ENCODE peak calls at places on chromosomes 11 and 22, in eight cellular contexts. U is GM12878, Q is IMR-90, Y is A549, V is HepG2, T is right lobe of liver, J is body of pancreas, C is K562. E is an unnamed sample.

GRCh38 chr11:20364412-20364792 is 888 bp downstream of the HTATIP2 start:
- ATAC-seq in U (peak; percentile 23), Q (no peak), Y (peak; percentile 64), V (no peak), T (peak; percentile 14), J (peak; percentile 28), C (peak; percentile 46), E (no peak)

GRCh38 chr11:7020183-7020917 is at the start of the genes NLRP14 and ZNF214:
- ATAC-seq in U (peak; percentile 32), Q (peak; percentile 98), Y (peak; percentile 98), V (peak; percentile 99), T (peak; percentile 99), J (peak; percentile 100), C (peak; percentile 91), E (peak; percentile 96)

GRCh38 chr11:114019574-114019973 is 39.9 kb upstream of the ZBTB16 start:
- ATAC-seq in U (no peak), Q (no peak), Y (no peak), V (no peak), T (no peak), J (no peak), C (no peak), E (no peak)

GRCh38 chr11:8812438-8812837 is 98.6 kb upstream of the AKIP1 start:
- ATAC-seq in U (no peak), Q (no peak), Y (peak; percentile 8), V (no peak), T (peak; percentile 82), J (no peak), C (no peak), E (no peak)

GRCh38 chr11:65429724-65430405 is 7.3 kb downstream of the NEAT1 start:
- ATAC-seq in U (peak; percentile 7), Q (peak; percentile 1), Y (peak; percentile 28), V (peak; percentile 16), T (peak; percentile 5), J (peak; percentile 7), C (peak; percentile 1), E (peak; percentile 25)

GRCh38 chr22:31162015-31162765 is 2.2 kb downstream of the RNF185 start:
- ATAC-seq in U (no peak), Q (no peak), Y (no peak), V (no peak), T (peak; percentile 19), J (no peak), C (no peak), E (no peak)

GRCh38 chr22:35739076-35739475 is 21.4 kb downstream of the APOL5 start:
- ATAC-seq in U (no peak), Q (no peak), Y (no peak), V (no peak), T (no peak), J (no peak), C (no peak), E (no peak)

GRCh38 chr11:117019871-117020270 is 78.4 kb downstream of the SIK3 start:
- ATAC-seq in U (peak; percentile 19), Q (no peak), Y (no peak), V (no peak), T (no peak), J (no peak), C (peak; percentile 20), E (no peak)

GRCh38 chr22:28620244-28620922 is 59.3 kb downstream of the TTC28 start:
- ATAC-seq in U (no peak), Q (no peak), Y (no peak), V (no peak), T (no peak), J (peak; percentile 21), C (no peak), E (peak; percentile 46)

GRCh38 chr11:1923201-1923956 is 3.9 kb downstream of the TNNT3 start:
- ATAC-seq in U (no peak), Q (no peak), Y (no peak), V (no peak), T (no peak), J (no peak), C (no peak), E (no peak)

GRCh38 chr11:73957654-73958361 is 7.0 kb downstream of the DNAJB13 start:
- ATAC-seq in U (peak; percentile 29), Q (no peak), Y (no peak), V (no peak), T (no peak), J (no peak), C (peak; percentile 60), E (no peak)

GRCh38 chr11:69817265-69818236 is 1.7 kb downstream of the FGF3 start:
- ATAC-seq in U (no peak), Q (no peak), Y (peak; percentile 61), V (peak; percentile 22), T (peak; percentile 71), J (no peak), C (no peak), E (no peak)

GRCh38 chr11:104678408-104678807 is 219.9 kb downstream of the CASP12 start:
- ATAC-seq in U (no peak), Q (no peak), Y (no peak), V (no peak), T (no peak), J (no peak), C (no peak), E (no peak)

GRCh38 chr11:66172146-66172545 is 96.3 kb upstream of the RAB1B start:
- ATAC-seq in U (no peak), Q (peak; percentile 89), Y (peak; percentile 72), V (no peak), T (no peak), J (no peak), C (peak; percentile 44), E (no peak)

GRCh38 chr11:60725592-60725991 is 1.1 kb downstream of the MS4A18 start:
- ATAC-seq in U (no peak), Q (no peak), Y (no peak), V (no peak), T (no peak), J (no peak), C (no peak), E (no peak)

GRCh38 chr11:113389288-113389687 is 1.7 kb downstream of the ANKK1 start:
- ATAC-seq in U (no peak), Q (no peak), Y (no peak), V (no peak), T (no peak), J (no peak), C (no peak), E (no peak)

GRCh38 chr11:119167933-119168332 is 592 bp upstream of the NLRX1 start:
- ATAC-seq in U (no peak), Q (no peak), Y (peak; percentile 41), V (peak; percentile 75), T (no peak), J (no peak), C (no peak), E (no peak)
- H3K27ac ChIP-seq in U (no peak overlapping the region), Q (no peak overlapping the region), Y (peak overlapping the region; percentile 95), V (no peak overlapping the region), T (no peak overlapping the region), J (no peak overlapping the region), C (no peak overlapping the region), E (peak overlapping the region; percentile 98)

GRCh38 chr11:107653077-107653476 is 58.8 kb downstream of the SLN start:
- ATAC-seq in U (no peak), Q (no peak), Y (no peak), V (no peak), T (no peak), J (no peak), C (no peak), E (no peak)
- TF ChIP-seq POLR2A in U (no peak), Q (no peak), Y (no peak), V (no peak), T (no peak), J (no peak), C (no peak), E (no peak)

DNA sequence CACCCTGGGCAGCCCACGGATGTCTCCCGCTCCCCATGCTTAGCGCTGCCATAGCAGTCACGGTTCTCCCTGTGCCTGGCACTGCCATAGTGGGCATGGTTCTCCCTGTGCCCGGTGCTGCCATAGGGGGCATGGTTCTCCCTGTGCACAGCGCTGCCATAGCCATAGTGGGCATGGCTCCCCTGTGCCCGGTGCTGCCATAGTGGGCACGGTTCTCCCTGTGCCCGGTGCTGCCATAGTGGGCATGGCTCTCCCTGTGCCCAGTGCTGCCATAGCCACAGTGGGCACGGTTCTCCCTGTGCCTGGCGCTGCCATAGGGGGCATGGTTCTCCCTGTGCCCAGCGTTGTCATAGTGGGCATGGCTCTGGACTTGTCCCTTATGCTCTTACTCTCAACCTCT is 19.9 kb upstream of the ARAP1 start:
- ATAC-seq in U (no peak), Q (no peak), Y (no peak), V (no peak), T (no peak), J (no peak), C (no peak), E (no peak)
- H3K27ac ChIP-seq in U (no peak overlapping the region), Q (peak overlapping the region; percentile 8), Y (no peak overlapping the region), V (no peak overlapping the region), T (no peak overlapping the region), J (no peak overlapping the region), C (no peak overlapping the region), E (no peak overlapping the region)

GRCh38 chr11:3840870-3841425 is at the start of gene RHOG:
- ATAC-seq in U (peak; percentile 75), Q (peak; percentile 80), Y (peak; percentile 86), V (peak; percentile 85), T (peak; percentile 77), J (peak; percentile 86), C (peak; percentile 77), E (peak; percentile 84)
- TF ChIP-seq POLR2A in U (peak; percentile 72), Q (no peak), Y (peak; percentile 25), V (no peak), T (peak; percentile 48), J (no peak), C (no peak), E (no peak)

E was measured in gastroesophageal sphincter.